ENCODE peak calls at places on chromosomes 1 and 21, in eight cellular contexts. H is naive thymus-derived CD4-positive, alpha-beta T cell; D is GM23338; R is CD4-positive, CD25-positive, alpha-beta regulatory T cell; P is choroid plexus epithelial cell; T is ascending aorta; L is H7; A is lower lobe of right lung. E is an unnamed sample.

GRCh38 chr1:41640141-41640751 is 155.8 kb upstream of the EDN2 start:
- DNase-seq in H (no peak), D (no peak), R (no peak), P (no peak), T (no peak), L (no peak), A (no peak), E (no peak)

GRCh38 chr1:202049129-202049528 is 38.7 kb downstream of the ELF3 start:
- DNase-seq in H (no peak), D (no peak), R (no peak), P (no peak), T (no peak), L (no peak), A (peak), E (no peak)

GRCh38 chr21:35198004-35198403 is 148.9 kb upstream of the RUNX1 start:
- DNase-seq in H (no peak), D (no peak), R (no peak), P (peak), T (no peak), L (no peak), A (no peak), E (no peak)

GRCh38 chr1:207810173-207810572 is 58.3 kb downstream of the CD46 start:
- DNase-seq in H (no peak), D (no peak), R (no peak), P (peak), T (no peak), L (no peak), A (no peak), E (no peak)

GRCh38 chr1:43177691-43178090 is 5.6 kb downstream of the CFAP57 start:
- DNase-seq in H (no peak), D (peak), R (no peak), P (no peak), T (no peak), L (no peak), A (no peak), E (no peak)

GRCh38 chr1:214615111-214615510 is 12.1 kb downstream of the CENPF start:
- DNase-seq in H (no peak), D (no peak), R (no peak), P (no peak), T (no peak), L (no peak), A (no peak), E (no peak)

GRCh38 chr1:19936061-19936750 is 12.8 kb upstream of the PLA2G2E start:
- DNase-seq in H (no peak), D (no peak), R (no peak), P (no peak), T (no peak), L (no peak), A (no peak), E (no peak)

GRCh38 chr1:2501820-2502119 is 24.6 kb downstream of the PANK4 start:
- DNase-seq in H (no peak), D (no peak), R (no peak), P (no peak), T (no peak), L (peak), A (no peak), E (no peak)

GRCh38 chr1:18919174-18919905 is 17.0 kb upstream of the ALDH4A1 start:
- DNase-seq in H (no peak), D (no peak), R (no peak), P (no peak), T (no peak), L (no peak), A (no peak), E (no peak)

DNA sequence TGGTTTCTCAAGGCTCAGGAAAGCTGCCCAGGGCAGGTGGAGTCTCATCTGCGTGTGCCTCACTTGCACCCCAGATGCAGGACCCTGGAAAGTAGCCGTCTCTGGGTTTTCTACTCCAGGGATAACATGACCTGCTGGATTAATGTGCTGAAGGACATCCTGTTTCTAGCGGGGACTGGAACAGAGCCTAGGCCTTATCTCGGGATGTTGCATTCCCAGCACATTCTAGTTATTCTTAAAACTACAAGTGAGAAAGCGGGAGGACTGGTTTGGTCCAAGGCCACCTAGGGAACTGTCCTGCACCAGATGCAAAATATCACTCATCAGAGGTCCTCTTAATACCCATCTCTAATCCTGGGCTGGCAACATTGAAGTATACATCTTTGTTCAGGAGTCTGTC is 179.9 kb downstream of the ZC3H11B start:
- DNase-seq in H (no peak), D (no peak), R (no peak), P (peak), T (no peak), L (no peak), A (no peak), E (no peak)
- H3K4me3 ChIP-seq in H (no peak), D (no peak), R (no peak), P (no peak), T (no peak), L (no peak), A (no peak), E (no peak)

GRCh38 chr1:103525114-103525606 is 339 bp upstream of the RNPC3 start:
- DNase-seq in H (peak), D (peak), R (peak), P (peak), T (no peak), L (peak), A (no peak), E (peak)

GRCh38 chr1:103523346-103523745 is 2.2 kb upstream of the RNPC3 start:
- DNase-seq in H (no peak), D (no peak), R (no peak), P (no peak), T (no peak), L (no peak), A (no peak), E (no peak)

GRCh38 chr1:103529746-103530145 is 4.2 kb downstream of the RNPC3 start:
- DNase-seq in H (no peak), D (peak), R (no peak), P (peak), T (no peak), L (peak), A (no peak), E (no peak)

GRCh38 chr1:103525607-103526507 is at the start of gene RNPC3:
- DNase-seq in H (peak), D (peak), R (peak), P (peak), T (peak), L (peak), A (peak), E (peak)

DNA sequence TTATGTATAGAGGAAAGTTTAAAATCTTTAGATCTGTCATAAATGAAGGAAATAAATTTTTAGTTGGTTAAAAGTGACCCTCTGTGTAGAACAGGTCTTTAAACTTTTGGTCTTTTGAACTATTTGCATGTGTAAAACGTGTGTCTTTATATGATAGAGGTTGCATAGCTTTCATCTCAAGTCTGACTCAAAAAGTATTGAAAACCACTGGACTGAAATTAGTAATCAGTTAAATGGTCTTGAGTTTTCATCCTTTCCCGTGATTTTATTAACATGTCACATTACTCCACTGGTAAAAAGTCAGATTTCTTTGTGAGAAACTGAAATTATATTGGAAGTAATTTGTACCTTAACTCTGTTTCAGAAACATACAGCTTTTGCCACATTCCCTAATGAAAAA is 1.8 kb downstream of the RNPC3 start:
- DNase-seq in H (no peak), D (no peak), R (no peak), P (no peak), T (no peak), L (no peak), A (no peak), E (no peak)
- H3K4me3 ChIP-seq in H (no peak), D (peak), R (peak), P (no peak), T (peak), L (peak), A (peak), E (no peak)

GRCh38 chr1:217542136-217542777 is 88.6 kb downstream of the GPATCH2 start:
- DNase-seq in H (no peak), D (no peak), R (no peak), P (no peak), T (no peak), L (no peak), A (no peak), E (no peak)

GRCh38 chr1:217540321-217540720 is 90.6 kb downstream of the GPATCH2 start:
- DNase-seq in H (no peak), D (no peak), R (no peak), P (no peak), T (no peak), L (no peak), A (no peak), E (no peak)

GRCh38 chr1:217539510-217539909 is 91.4 kb downstream of the GPATCH2 start:
- DNase-seq in H (no peak), D (no peak), R (no peak), P (no peak), T (no peak), L (no peak), A (no peak), E (no peak)

GRCh38 chr1:217542837-217543236 is 88.1 kb downstream of the GPATCH2 start:
- DNase-seq in H (no peak), D (no peak), R (no peak), P (no peak), T (no peak), L (no peak), A (no peak), E (no peak)
- H3K4me3 ChIP-seq in H (no peak), D (no peak), R (no peak), P (no peak), T (no peak), L (no peak), A (no peak), E (no peak)

GRCh38 chr21:15797577-15798363 is 68.0 kb downstream of the USP25 start:
- DNase-seq in H (no peak), D (peak), R (no peak), P (peak), T (no peak), L (no peak), A (no peak), E (no peak)
- H3K4me3 ChIP-seq in H (no peak), D (no peak), R (peak), P (no peak), T (no peak), L (no peak), A (no peak), E (no peak)

GRCh38 chr1:180197231-180197630 is 32.8 kb upstream of the LHX4 start:
- DNase-seq in H (no peak), D (no peak), R (no peak), P (no peak), T (no peak), L (no peak), A (no peak), E (no peak)
- H3K4me3 ChIP-seq in H (no peak), D (no peak), R (no peak), P (no peak), T (no peak), L (no peak), A (no peak), E (no peak)

DNA sequence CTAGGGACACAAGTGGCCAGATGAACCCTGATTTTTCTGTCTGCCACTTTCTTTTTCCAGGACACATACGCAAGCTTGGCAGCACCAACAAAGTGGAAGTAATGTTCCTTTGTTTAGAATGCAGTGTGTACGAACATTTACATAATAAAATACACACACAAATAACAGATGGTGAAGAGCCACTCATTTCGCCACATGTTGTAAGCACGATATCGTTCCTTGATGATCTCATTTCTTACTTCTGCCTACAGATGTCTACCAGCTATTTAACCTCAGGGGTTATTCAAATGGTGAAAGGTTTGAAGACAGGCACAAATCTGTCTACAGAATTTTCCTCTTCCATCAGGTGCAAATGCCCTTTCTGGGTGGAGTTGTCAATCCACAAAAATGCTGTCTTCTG is 670.1 kb upstream of the CXADR start:
- DNase-seq in H (no peak), D (no peak), R (no peak), P (no peak), T (no peak), L (no peak), A (no peak), E (no peak)
- H3K4me3 ChIP-seq in H (no peak), D (no peak), R (no peak), P (no peak), T (no peak), L (no peak), A (no peak), E (no peak)

GRCh38 chr1:113830039-113830438 is 17.8 kb upstream of the RSBN1 start:
- DNase-seq in H (no peak), D (no peak), R (no peak), P (peak), T (no peak), L (no peak), A (no peak), E (no peak)

GRCh38 chr1:113836534-113836933 is 24.3 kb upstream of the RSBN1 start:
- DNase-seq in H (no peak), D (no peak), R (no peak), P (no peak), T (no peak), L (no peak), A (no peak), E (no peak)

GRCh38 chr1:113835686-113836290 is 23.5 kb upstream of the RSBN1 start:
- DNase-seq in H (peak), D (peak), R (peak), P (peak), T (no peak), L (peak), A (no peak), E (peak)

GRCh38 chr1:113834716-113835115 is 22.4 kb upstream of the RSBN1 start:
- DNase-seq in H (no peak), D (no peak), R (no peak), P (no peak), T (no peak), L (no peak), A (no peak), E (no peak)
- H3K4me3 ChIP-seq in H (no peak), D (no peak), R (no peak), P (no peak), T (no peak), L (no peak), A (no peak), E (no peak)

GRCh38 chr1:5220421-5220820 is 566.0 kb downstream of the AJAP1 start:
- DNase-seq in H (no peak), D (no peak), R (no peak), P (no peak), T (no peak), L (no peak), A (no peak), E (no peak)
- H3K4me3 ChIP-seq in H (no peak), D (no peak), R (no peak), P (no peak), T (no peak), L (no peak), A (no peak), E (no peak)

GRCh38 chr1:151578941-151579340 is 32.9 kb upstream of the SNX27 start:
- DNase-seq in H (no peak), D (no peak), R (no peak), P (no peak), T (no peak), L (no peak), A (no peak), E (no peak)
- H3K4me3 ChIP-seq in H (no peak), D (no peak), R (no peak), P (no peak), T (no peak), L (no peak), A (no peak), E (no peak)

E was measured in Jurkat, Clone E6-1.